ENCODE peak calls at places on chromosomes 13 and 19, in four cellular contexts. I is neuronal stem cell, U is fibroblast of lung, P is IMR-90. Y is an unnamed sample.
A peak's percentile ranks its signal among the peaks of the same experiment; 100 is the strongest.

GRCh38 chr13:27341616-27342015 is 71.0 kb downstream of the RASL11A start:
- DNase-seq in I (no peak), P (no peak), U (no peak), Y (no peak)

GRCh38 chr13:83815598-83815997 is 66.7 kb downstream of the SLITRK1 start:
- DNase-seq in P (no peak), I (no peak), U (no peak), Y (no peak)

GRCh38 chr13:84263354-84264069 is 381.2 kb upstream of the SLITRK1 start:
- DNase-seq in P (no peak), I (no peak), U (no peak), Y (peak; percentile 64)

GRCh38 chr13:113801289-113801961 is 42.4 kb downstream of the TMEM255B start:
- DNase-seq in U (no peak), P (no peak), I (no peak), Y (no peak)

GRCh38 chr19:38686530-38686888 is 39.1 kb downstream of the ACTN4 start:
- DNase-seq in P (no peak), I (no peak), U (no peak), Y (no peak)

GRCh38 chr19:49340069-49340864 is 5.1 kb downstream of the CD37 start:
- DNase-seq in I (no peak), P (no peak), U (no peak), Y (no peak)

GRCh38 chr13:27006519-27007161 is 165.0 kb downstream of the USP12 start:
- DNase-seq in P (peak; percentile 12), I (no peak), U (peak; percentile 34), Y (peak; percentile 11)

GRCh38 chr19:1811472-1811894 is 593 bp downstream of the ATP8B3 start:
- DNase-seq in P (peak; percentile 67), I (no peak), U (peak; percentile 61), Y (peak; percentile 84)

GRCh38 chr19:50461066-50461875 is 15.0 kb upstream of the EMC10 start:
- DNase-seq in U (peak; percentile 49), I (peak; percentile 71), P (peak; percentile 64), Y (peak; percentile 42)

GRCh38 chr13:60335531-60335930 is 61.5 kb upstream of the TDRD3 start:
- DNase-seq in U (peak; percentile 20), I (no peak), P (peak; percentile 22), Y (no peak)

GRCh38 chr19:13817615-13818371 is 22.6 kb downstream of the ZSWIM4 start:
- DNase-seq in I (no peak), P (no peak), U (no peak), Y (no peak)

GRCh38 chr13:24630851-24631341 is 49.3 kb upstream of the ATP12A start:
- DNase-seq in U (peak; percentile 77), P (peak; percentile 46), I (peak; percentile 55), Y (peak; percentile 89)

GRCh38 chr13:58858870-58859371 is 1227.4 kb downstream of the PCDH17 start:
- DNase-seq in U (no peak), I (no peak), P (no peak), Y (no peak)

GRCh38 chr19:30969586-30969985 is 379.6 kb downstream of the TSHZ3 start:
- DNase-seq in P (no peak), I (no peak), U (no peak), Y (no peak)

GRCh38 chr19:45251452-45252354 is 632 bp downstream of the MARK4 start:
- DNase-seq in P (no peak), I (no peak), U (no peak), Y (no peak)

GRCh38 chr19:19059018-19059836 is 4.6 kb upstream of the SLC25A42 start:
- DNase-seq in I (no peak), U (no peak), P (no peak), Y (no peak)

GRCh38 chr19:19059837-19060611 is 3.8 kb upstream of the SLC25A42 start:
- DNase-seq in P (no peak), U (no peak), I (no peak), Y (no peak)

GRCh38 chr19:19062454-19063182 is 1.2 kb upstream of the SLC25A42 start:
- DNase-seq in I (no peak), P (peak; percentile 63), U (peak; percentile 61), Y (peak; percentile 44)

GRCh38 chr19:19063183-19064097 is at the start of gene SLC25A42:
- DNase-seq in I (peak; percentile 99), P (peak; percentile 99), U (peak; percentile 100), Y (peak; percentile 99)

GRCh38 chr19:19061491-19061890 is 2.3 kb upstream of the SLC25A42 start:
- DNase-seq in P (no peak), I (no peak), U (no peak), Y (no peak)
- H2AFZ ChIP-seq in P (no peak overlapping the region), I (no peak overlapping the region), U (no peak overlapping the region), Y (no peak overlapping the region)

DNA sequence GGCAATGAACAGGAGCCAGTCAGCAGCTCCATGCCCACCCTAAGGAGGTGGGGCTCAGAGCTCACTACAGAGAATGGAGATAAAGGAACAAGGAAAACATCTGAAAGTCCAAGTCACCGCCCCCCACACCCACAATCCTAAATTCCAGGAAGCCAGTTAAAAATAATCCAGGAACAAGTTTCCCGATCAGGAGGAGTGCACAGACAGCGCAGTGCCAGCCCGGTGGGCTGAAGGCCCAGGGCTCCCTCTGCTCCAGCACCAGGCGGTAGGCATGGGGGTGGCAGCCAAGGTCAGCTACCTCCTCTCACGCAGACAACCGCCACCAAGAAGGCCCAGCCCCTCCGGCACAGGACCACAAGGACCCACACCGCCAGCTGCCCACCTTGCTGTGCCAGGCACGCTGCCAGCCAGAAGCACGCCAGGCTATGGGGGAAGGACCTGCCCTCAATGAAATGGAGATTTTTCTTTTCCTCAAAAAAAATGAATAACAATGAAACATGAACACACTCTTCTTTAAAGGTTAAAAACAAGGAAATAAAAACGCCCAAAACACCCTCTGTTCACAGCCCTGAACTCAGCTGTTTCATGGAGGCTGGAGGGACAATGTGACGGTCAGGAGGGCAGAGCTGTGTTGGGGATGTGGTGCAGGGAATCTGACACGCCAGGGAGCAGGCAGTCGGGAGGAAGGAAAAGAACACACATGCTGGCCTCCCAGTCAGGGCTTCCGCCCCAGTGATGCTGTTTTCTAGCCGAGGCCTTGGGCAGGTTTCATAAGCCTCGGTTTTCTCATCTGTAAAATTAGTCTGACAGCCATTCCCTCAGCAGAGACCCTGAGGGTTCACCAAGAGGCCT is 11.0 kb downstream of the STK24 start:
- DNase-seq in I (no peak), U (peak; percentile 37), P (no peak), Y (no peak)
- H3K9ac ChIP-seq in I (no peak overlapping the region), U (no peak overlapping the region), P (no peak overlapping the region), Y (no peak overlapping the region)

GRCh38 chr13:77013853-77014542 is 13.0 kb downstream of the FBXL3 start:
- DNase-seq in I (no peak), P (no peak), U (no peak), Y (no peak)
- H3K36me3 ChIP-seq in I (peaks cover 15% of the 10 kb centered on the region), P (peaks cover 42% of the 10 kb centered on the region), U (peaks cover 11% of the 10 kb centered on the region), Y (peaks cover 43% of the 10 kb centered on the region)

GRCh38 chr13:30797847-30798246 is 62.5 kb downstream of the ALOX5AP start:
- DNase-seq in P (no peak), I (no peak), U (no peak), Y (no peak)

GRCh38 chr13:30798776-30799625 is 63.7 kb downstream of the ALOX5AP start:
- DNase-seq in I (no peak), U (peak; percentile 83), P (peak; percentile 59), Y (no peak)

GRCh38 chr13:30800107-30800506 is 64.8 kb downstream of the ALOX5AP start:
- DNase-seq in P (no peak), I (no peak), U (no peak), Y (no peak)

GRCh38 chr13:30796833-30797601 is 61.7 kb downstream of the ALOX5AP start:
- DNase-seq in I (no peak), U (peak; percentile 81), P (peak; percentile 44), Y (peak; percentile 64)

DNA sequence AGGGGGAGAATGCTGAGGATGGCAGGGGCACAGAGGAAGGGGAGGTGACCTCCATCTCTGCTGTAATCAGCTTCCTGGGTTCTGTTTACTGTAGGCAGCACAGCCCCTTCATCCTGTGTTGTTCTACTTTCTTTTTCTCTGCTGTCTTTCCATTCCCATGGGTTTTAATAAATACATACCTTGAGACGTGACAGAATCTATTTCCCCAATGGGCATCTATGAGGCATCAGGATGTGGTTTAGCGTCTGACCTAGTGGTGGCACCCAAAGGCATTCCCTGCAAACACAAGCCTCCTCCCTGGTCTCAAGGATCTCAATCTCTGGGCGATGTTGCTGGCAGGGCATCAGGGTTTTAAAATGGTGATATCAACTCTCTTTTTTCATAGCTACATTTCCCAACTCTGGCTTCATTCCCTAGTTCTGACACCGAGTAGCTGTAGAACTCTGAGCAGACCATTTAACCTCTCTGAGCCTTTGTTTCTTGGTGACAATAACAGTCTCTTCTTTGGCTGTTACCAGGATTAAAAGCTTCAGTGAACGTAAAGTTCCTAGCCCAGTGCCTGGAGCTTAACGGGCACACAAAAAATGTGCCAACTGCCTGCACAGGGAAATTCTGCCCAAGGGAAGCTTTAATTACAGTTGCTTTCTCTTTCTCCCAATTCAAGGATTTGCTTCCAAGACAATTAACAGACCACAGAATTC is 60.9 kb downstream of the ALOX5AP start:
- DNase-seq in U (peak; percentile 80), P (peak; percentile 62), I (no peak), Y (peak; percentile 80)
- H2AFZ ChIP-seq in U (peak overlapping the region; percentile 9), P (peak overlapping the region; percentile 76), I (no peak overlapping the region), Y (peak overlapping the region; percentile 78)

GRCh38 chr13:45238945-45239795 is 38.3 kb upstream of the KCTD4 start:
- DNase-seq in P (peak; percentile 62), U (peak; percentile 77), I (no peak), Y (peak; percentile 88)
- H3K9ac ChIP-seq in P (no peak overlapping the region), U (no peak overlapping the region), I (no peak overlapping the region), Y (peak overlapping the region; percentile 62)

GRCh38 chr19:55099557-55100506 is 17.6 kb downstream of the PPP1R12C start:
- DNase-seq in P (no peak), U (no peak), I (no peak), Y (no peak)

GRCh38 chr19:55105237-55105636 is 12.2 kb downstream of the PPP1R12C start:
- DNase-seq in U (no peak), P (no peak), I (no peak), Y (no peak)

GRCh38 chr19:55106591-55106990 is 10.8 kb downstream of the PPP1R12C start:
- DNase-seq in P (no peak), U (no peak), I (no peak), Y (no peak)

GRCh38 chr19:55101261-55101660 is 16.2 kb downstream of the PPP1R12C start:
- DNase-seq in U (no peak), P (no peak), I (no peak), Y (no peak)

DNA sequence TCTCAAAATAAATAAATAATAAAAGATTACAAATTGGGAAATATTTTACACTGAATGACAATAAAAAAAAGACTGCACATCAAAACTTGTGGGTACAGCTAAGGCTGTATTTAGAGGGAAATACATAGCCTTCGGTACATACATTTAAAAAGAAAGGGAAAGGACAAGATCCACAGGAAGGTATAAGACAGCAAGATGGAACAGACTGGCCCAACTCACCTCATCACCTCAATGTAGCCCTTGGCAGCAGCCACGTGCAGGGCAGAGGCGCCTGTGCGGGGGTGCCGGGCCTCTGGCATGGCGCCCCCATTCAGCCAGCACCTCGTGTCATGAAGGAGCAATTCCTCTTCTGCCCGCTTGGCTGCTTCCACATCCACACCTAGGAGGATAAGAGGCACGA is 14.2 kb downstream of the PPP1R12C start:
- DNase-seq in P (no peak), I (no peak), U (no peak), Y (no peak)
- H3K36me3 ChIP-seq in P (peaks cover 41% of the 10 kb centered on the region), I (peaks cover 20% of the 10 kb centered on the region), U (peaks cover 9% of the 10 kb centered on the region), Y (peaks cover 3% of the 10 kb centered on the region)

DNA sequence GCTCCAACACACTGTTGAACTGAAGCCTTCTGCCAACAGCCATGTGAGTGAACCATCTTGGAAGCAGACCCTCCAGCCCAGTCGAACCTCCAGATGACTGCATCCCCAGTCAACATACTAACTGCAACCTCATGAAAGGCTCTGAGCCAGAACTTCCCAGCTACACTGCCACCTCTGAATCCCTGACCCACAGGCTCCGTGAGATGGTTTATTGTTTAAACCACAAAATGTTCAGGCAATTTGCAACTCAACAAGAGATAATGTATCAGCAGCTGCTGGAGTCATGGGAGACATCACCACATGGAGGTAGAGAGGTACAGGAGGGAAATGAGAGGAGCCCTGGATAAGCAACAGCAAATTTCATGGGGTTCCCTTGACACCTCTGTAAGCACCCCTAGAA is 266.4 kb upstream of the NBEA start:
- DNase-seq in P (no peak), U (peak; percentile 37), I (no peak), Y (no peak)
- H2AFZ ChIP-seq in P (no peak overlapping the region), U (no peak overlapping the region), I (no peak overlapping the region), Y (no peak overlapping the region)